ENCODE peak calls at places on chromosomes 12 and 14, in nine cellular contexts. One of them, this sample, is unnamed.

GRCh38 chr12:66653801-66654200 is 25.1 kb downstream of the GRIP1 start:
- DNase-seq in left lobe of liver: no peak
- DNase-seq in omental fat pad: no peak
- DNase-seq in left ventricle myocardium superior: no peak
- DNase-seq in RWPE2: no peak
- DNase-seq in AG20443: no peak
- DNase-seq in heart left ventricle: no peak
- DNase-seq in iris pigment epithelial cell: no peak
- DNase-seq in stimulated activated CD8-positive, alpha-beta memory T cell treated with anti-CD3 and anti-CD28 coated beads, Interleukin-12 subunit alpha, Interleukin-12 subunit beta, amount 100 ng/mL, for 4 hours: no peak
- DNase-seq in this sample: no peak

GRCh38 chr12:109736552-109737108 is 23.0 kb downstream of the FAM222A start:
- DNase-seq in left lobe of liver: peak; percentile 46
- DNase-seq in omental fat pad: no peak
- DNase-seq in left ventricle myocardium superior: peak; percentile 43
- DNase-seq in RWPE2: peak; percentile 56
- DNase-seq in AG20443: peak; percentile 77
- DNase-seq in heart left ventricle: peak; percentile 59
- DNase-seq in iris pigment epithelial cell: peak; percentile 63
- DNase-seq in stimulated activated CD8-positive, alpha-beta memory T cell treated with anti-CD3 and anti-CD28 coated beads, Interleukin-12 subunit alpha, Interleukin-12 subunit beta, amount 100 ng/mL, for 4 hours: no peak
- DNase-seq in this sample: no peak

GRCh38 chr12:41151789-41152188 is 36.3 kb upstream of the PDZRN4 start:
- DNase-seq in left lobe of liver: no peak
- DNase-seq in omental fat pad: no peak
- DNase-seq in left ventricle myocardium superior: no peak
- DNase-seq in RWPE2: no peak
- DNase-seq in AG20443: no peak
- DNase-seq in heart left ventricle: no peak
- DNase-seq in iris pigment epithelial cell: peak; percentile 51
- DNase-seq in stimulated activated CD8-positive, alpha-beta memory T cell treated with anti-CD3 and anti-CD28 coated beads, Interleukin-12 subunit alpha, Interleukin-12 subunit beta, amount 100 ng/mL, for 4 hours: no peak
- DNase-seq in this sample: no peak

GRCh38 chr12:115296613-115297012 is 612.6 kb upstream of the TBX3 start:
- DNase-seq in left lobe of liver: no peak
- DNase-seq in omental fat pad: no peak
- DNase-seq in left ventricle myocardium superior: no peak
- DNase-seq in RWPE2: no peak
- DNase-seq in AG20443: no peak
- DNase-seq in heart left ventricle: no peak
- DNase-seq in iris pigment epithelial cell: no peak
- DNase-seq in stimulated activated CD8-positive, alpha-beta memory T cell treated with anti-CD3 and anti-CD28 coated beads, Interleukin-12 subunit alpha, Interleukin-12 subunit beta, amount 100 ng/mL, for 4 hours: no peak
- DNase-seq in this sample: no peak

GRCh38 chr14:100851586-100851916 is 25.6 kb downstream of the MEG3 start:
- DNase-seq in left lobe of liver: no peak
- DNase-seq in omental fat pad: no peak
- DNase-seq in left ventricle myocardium superior: no peak
- DNase-seq in RWPE2: peak; percentile 69
- DNase-seq in AG20443: no peak
- DNase-seq in heart left ventricle: peak; percentile 52
- DNase-seq in iris pigment epithelial cell: no peak
- DNase-seq in stimulated activated CD8-positive, alpha-beta memory T cell treated with anti-CD3 and anti-CD28 coated beads, Interleukin-12 subunit alpha, Interleukin-12 subunit beta, amount 100 ng/mL, for 4 hours: no peak
- DNase-seq in this sample: no peak

GRCh38 chr14:99520571-99521081 is 39.4 kb downstream of the CCNK start:
- DNase-seq in left lobe of liver: no peak
- DNase-seq in omental fat pad: no peak
- DNase-seq in left ventricle myocardium superior: no peak
- DNase-seq in RWPE2: peak; percentile 62
- DNase-seq in AG20443: no peak
- DNase-seq in heart left ventricle: peak; percentile 54
- DNase-seq in iris pigment epithelial cell: no peak
- DNase-seq in stimulated activated CD8-positive, alpha-beta memory T cell treated with anti-CD3 and anti-CD28 coated beads, Interleukin-12 subunit alpha, Interleukin-12 subunit beta, amount 100 ng/mL, for 4 hours: no peak
- DNase-seq in this sample: no peak

GRCh38 chr14:83483063-83483462 is 1949.4 kb upstream of the SEL1L start:
- DNase-seq in left lobe of liver: no peak
- DNase-seq in omental fat pad: no peak
- DNase-seq in left ventricle myocardium superior: no peak
- DNase-seq in RWPE2: no peak
- DNase-seq in AG20443: peak; percentile 5
- DNase-seq in heart left ventricle: no peak
- DNase-seq in iris pigment epithelial cell: peak; percentile 80
- DNase-seq in stimulated activated CD8-positive, alpha-beta memory T cell treated with anti-CD3 and anti-CD28 coated beads, Interleukin-12 subunit alpha, Interleukin-12 subunit beta, amount 100 ng/mL, for 4 hours: no peak
- DNase-seq in this sample: no peak

GRCh38 chr12:90910958-90911357 is 44.0 kb downstream of the CCER1 start:
- DNase-seq in left lobe of liver: no peak
- DNase-seq in omental fat pad: no peak
- DNase-seq in left ventricle myocardium superior: no peak
- DNase-seq in RWPE2: no peak
- DNase-seq in AG20443: no peak
- DNase-seq in heart left ventricle: no peak
- DNase-seq in iris pigment epithelial cell: no peak
- DNase-seq in stimulated activated CD8-positive, alpha-beta memory T cell treated with anti-CD3 and anti-CD28 coated beads, Interleukin-12 subunit alpha, Interleukin-12 subunit beta, amount 100 ng/mL, for 4 hours: no peak
- DNase-seq in this sample: no peak

GRCh38 chr14:84420236-84420635 is 1109.7 kb upstream of the FLRT2 start:
- DNase-seq in left lobe of liver: no peak
- DNase-seq in omental fat pad: no peak
- DNase-seq in left ventricle myocardium superior: no peak
- DNase-seq in RWPE2: no peak
- DNase-seq in AG20443: no peak
- DNase-seq in heart left ventricle: no peak
- DNase-seq in iris pigment epithelial cell: peak; percentile 78
- DNase-seq in stimulated activated CD8-positive, alpha-beta memory T cell treated with anti-CD3 and anti-CD28 coated beads, Interleukin-12 subunit alpha, Interleukin-12 subunit beta, amount 100 ng/mL, for 4 hours: no peak
- DNase-seq in this sample: no peak

GRCh38 chr12:51980051-51980808 is 26.5 kb upstream of the TAMALIN start:
- DNase-seq in left lobe of liver: peak; percentile 72
- DNase-seq in omental fat pad: no peak
- DNase-seq in left ventricle myocardium superior: peak; percentile 72
- DNase-seq in RWPE2: no peak
- DNase-seq in AG20443: peak; percentile 92
- DNase-seq in heart left ventricle: peak; percentile 76
- DNase-seq in iris pigment epithelial cell: peak; percentile 60
- DNase-seq in stimulated activated CD8-positive, alpha-beta memory T cell treated with anti-CD3 and anti-CD28 coated beads, Interleukin-12 subunit alpha, Interleukin-12 subunit beta, amount 100 ng/mL, for 4 hours: peak; percentile 30
- DNase-seq in this sample: no peak

GRCh38 chr14:100525615-100526014 is 61.6 kb downstream of the BEGAIN start:
- DNase-seq in left lobe of liver: no peak
- DNase-seq in omental fat pad: peak; percentile 18
- DNase-seq in left ventricle myocardium superior: peak; percentile 7
- DNase-seq in RWPE2: peak; percentile 56
- DNase-seq in AG20443: no peak
- DNase-seq in heart left ventricle: no peak
- DNase-seq in iris pigment epithelial cell: no peak
- DNase-seq in stimulated activated CD8-positive, alpha-beta memory T cell treated with anti-CD3 and anti-CD28 coated beads, Interleukin-12 subunit alpha, Interleukin-12 subunit beta, amount 100 ng/mL, for 4 hours: no peak
- DNase-seq in this sample: no peak

GRCh38 chr12:57477710-57478681 is 1.7 kb downstream of the ARHGAP9 start:
- DNase-seq in left lobe of liver: no peak
- DNase-seq in omental fat pad: no peak
- DNase-seq in left ventricle myocardium superior: no peak
- DNase-seq in RWPE2: no peak
- DNase-seq in AG20443: no peak
- DNase-seq in heart left ventricle: no peak
- DNase-seq in iris pigment epithelial cell: peak; percentile 53
- DNase-seq in stimulated activated CD8-positive, alpha-beta memory T cell treated with anti-CD3 and anti-CD28 coated beads, Interleukin-12 subunit alpha, Interleukin-12 subunit beta, amount 100 ng/mL, for 4 hours: no peak
- DNase-seq in this sample: no peak

GRCh38 chr14:49250109-49250508 is 336.1 kb downstream of the RPS29 start:
- DNase-seq in left lobe of liver: no peak
- DNase-seq in omental fat pad: no peak
- DNase-seq in left ventricle myocardium superior: no peak
- DNase-seq in RWPE2: no peak
- DNase-seq in AG20443: peak; percentile 34
- DNase-seq in heart left ventricle: no peak
- DNase-seq in iris pigment epithelial cell: no peak
- DNase-seq in stimulated activated CD8-positive, alpha-beta memory T cell treated with anti-CD3 and anti-CD28 coated beads, Interleukin-12 subunit alpha, Interleukin-12 subunit beta, amount 100 ng/mL, for 4 hours: no peak
- DNase-seq in this sample: no peak

GRCh38 chr14:50883827-50884197 is 12.0 kb downstream of the ABHD12B start:
- DNase-seq in left lobe of liver: no peak
- DNase-seq in omental fat pad: no peak
- DNase-seq in left ventricle myocardium superior: no peak
- DNase-seq in RWPE2: no peak
- DNase-seq in AG20443: no peak
- DNase-seq in heart left ventricle: no peak
- DNase-seq in iris pigment epithelial cell: no peak
- DNase-seq in stimulated activated CD8-positive, alpha-beta memory T cell treated with anti-CD3 and anti-CD28 coated beads, Interleukin-12 subunit alpha, Interleukin-12 subunit beta, amount 100 ng/mL, for 4 hours: no peak
- DNase-seq in this sample: no peak

GRCh38 chr12:131808744-131809371 is 19.3 kb upstream of the MMP17 start:
- DNase-seq in left lobe of liver: no peak
- DNase-seq in omental fat pad: no peak
- DNase-seq in left ventricle myocardium superior: peak; percentile 66
- DNase-seq in RWPE2: no peak
- DNase-seq in AG20443: peak; percentile 79
- DNase-seq in heart left ventricle: peak; percentile 83
- DNase-seq in iris pigment epithelial cell: no peak
- DNase-seq in stimulated activated CD8-positive, alpha-beta memory T cell treated with anti-CD3 and anti-CD28 coated beads, Interleukin-12 subunit alpha, Interleukin-12 subunit beta, amount 100 ng/mL, for 4 hours: no peak
- DNase-seq in this sample: no peak

GRCh38 chr12:48999371-49000131 is at the start of gene DDN:
- DNase-seq in left lobe of liver: no peak
- DNase-seq in omental fat pad: no peak
- DNase-seq in left ventricle myocardium superior: peak; percentile 62
- DNase-seq in RWPE2: no peak
- DNase-seq in AG20443: peak; percentile 65
- DNase-seq in heart left ventricle: no peak
- DNase-seq in iris pigment epithelial cell: peak; percentile 50
- DNase-seq in stimulated activated CD8-positive, alpha-beta memory T cell treated with anti-CD3 and anti-CD28 coated beads, Interleukin-12 subunit alpha, Interleukin-12 subunit beta, amount 100 ng/mL, for 4 hours: peak; percentile 28
- DNase-seq in this sample: no peak

GRCh38 chr12:107684990-107685359 is 624 bp upstream of the PWP1 start:
- DNase-seq in left lobe of liver: peak; percentile 57
- DNase-seq in omental fat pad: no peak
- DNase-seq in left ventricle myocardium superior: no peak
- DNase-seq in RWPE2: no peak
- DNase-seq in AG20443: no peak
- DNase-seq in heart left ventricle: no peak
- DNase-seq in iris pigment epithelial cell: peak; percentile 39
- DNase-seq in stimulated activated CD8-positive, alpha-beta memory T cell treated with anti-CD3 and anti-CD28 coated beads, Interleukin-12 subunit alpha, Interleukin-12 subunit beta, amount 100 ng/mL, for 4 hours: no peak
- DNase-seq in this sample: no peak

GRCh38 chr14:104788533-104788818 is 7.1 kb downstream of the AKT1 start:
- DNase-seq in left lobe of liver: no peak
- DNase-seq in omental fat pad: no peak
- DNase-seq in left ventricle myocardium superior: no peak
- DNase-seq in RWPE2: no peak
- DNase-seq in AG20443: no peak
- DNase-seq in heart left ventricle: no peak
- DNase-seq in iris pigment epithelial cell: no peak
- DNase-seq in stimulated activated CD8-positive, alpha-beta memory T cell treated with anti-CD3 and anti-CD28 coated beads, Interleukin-12 subunit alpha, Interleukin-12 subunit beta, amount 100 ng/mL, for 4 hours: no peak
- DNase-seq in this sample: no peak

GRCh38 chr12:122028601-122029560 is 7.2 kb downstream of the BCL7A start:
- DNase-seq in left lobe of liver: no peak
- DNase-seq in omental fat pad: no peak
- DNase-seq in left ventricle myocardium superior: no peak
- DNase-seq in RWPE2: no peak
- DNase-seq in AG20443: no peak
- DNase-seq in heart left ventricle: no peak
- DNase-seq in iris pigment epithelial cell: no peak
- DNase-seq in stimulated activated CD8-positive, alpha-beta memory T cell treated with anti-CD3 and anti-CD28 coated beads, Interleukin-12 subunit alpha, Interleukin-12 subunit beta, amount 100 ng/mL, for 4 hours: peak; percentile 28
- DNase-seq in this sample: no peak

GRCh38 chr14:105891631-105892452 is 365.5 kb downstream of the TMEM121 start:
- DNase-seq in left lobe of liver: peak; percentile 41
- DNase-seq in omental fat pad: no peak
- DNase-seq in left ventricle myocardium superior: peak; percentile 14
- DNase-seq in RWPE2: peak; percentile 55
- DNase-seq in AG20443: no peak
- DNase-seq in heart left ventricle: peak; percentile 37
- DNase-seq in iris pigment epithelial cell: no peak
- DNase-seq in stimulated activated CD8-positive, alpha-beta memory T cell treated with anti-CD3 and anti-CD28 coated beads, Interleukin-12 subunit alpha, Interleukin-12 subunit beta, amount 100 ng/mL, for 4 hours: no peak
- DNase-seq in this sample: no peak

GRCh38 chr14:81211844-81212243 is 8.9 kb downstream of the GTF2A1 start:
- DNase-seq in left lobe of liver: peak; percentile 55
- DNase-seq in omental fat pad: no peak
- DNase-seq in left ventricle myocardium superior: peak; percentile 61
- DNase-seq in RWPE2: no peak
- DNase-seq in AG20443: peak; percentile 17
- DNase-seq in heart left ventricle: no peak
- DNase-seq in iris pigment epithelial cell: peak; percentile 28
- DNase-seq in stimulated activated CD8-positive, alpha-beta memory T cell treated with anti-CD3 and anti-CD28 coated beads, Interleukin-12 subunit alpha, Interleukin-12 subunit beta, amount 100 ng/mL, for 4 hours: no peak
- DNase-seq in this sample: no peak

GRCh38 chr14:96511146-96511545 is 9.0 kb downstream of the PAPOLA start:
- DNase-seq in left lobe of liver: no peak
- DNase-seq in omental fat pad: no peak
- DNase-seq in left ventricle myocardium superior: no peak
- DNase-seq in RWPE2: no peak
- DNase-seq in AG20443: no peak
- DNase-seq in heart left ventricle: no peak
- DNase-seq in iris pigment epithelial cell: no peak
- DNase-seq in stimulated activated CD8-positive, alpha-beta memory T cell treated with anti-CD3 and anti-CD28 coated beads, Interleukin-12 subunit alpha, Interleukin-12 subunit beta, amount 100 ng/mL, for 4 hours: no peak
- DNase-seq in this sample: no peak

GRCh38 chr14:61574514-61574807 is 120.9 kb upstream of the HIF1A start:
- DNase-seq in left lobe of liver: no peak
- DNase-seq in omental fat pad: no peak
- DNase-seq in left ventricle myocardium superior: no peak
- DNase-seq in RWPE2: no peak
- DNase-seq in AG20443: no peak
- DNase-seq in heart left ventricle: no peak
- DNase-seq in iris pigment epithelial cell: no peak
- DNase-seq in stimulated activated CD8-positive, alpha-beta memory T cell treated with anti-CD3 and anti-CD28 coated beads, Interleukin-12 subunit alpha, Interleukin-12 subunit beta, amount 100 ng/mL, for 4 hours: no peak
- DNase-seq in this sample: no peak

GRCh38 chr14:38866461-38866860 is 236.6 kb downstream of the SEC23A start:
- DNase-seq in left lobe of liver: no peak
- DNase-seq in omental fat pad: no peak
- DNase-seq in left ventricle myocardium superior: no peak
- DNase-seq in RWPE2: no peak
- DNase-seq in AG20443: no peak
- DNase-seq in heart left ventricle: no peak
- DNase-seq in iris pigment epithelial cell: no peak
- DNase-seq in stimulated activated CD8-positive, alpha-beta memory T cell treated with anti-CD3 and anti-CD28 coated beads, Interleukin-12 subunit alpha, Interleukin-12 subunit beta, amount 100 ng/mL, for 4 hours: no peak
- DNase-seq in this sample: no peak

GRCh38 chr12:64042901-64043300 is 179.2 kb downstream of the KICS2 start:
- DNase-seq in left lobe of liver: no peak
- DNase-seq in omental fat pad: no peak
- DNase-seq in left ventricle myocardium superior: no peak
- DNase-seq in RWPE2: no peak
- DNase-seq in AG20443: peak; percentile 14
- DNase-seq in heart left ventricle: no peak
- DNase-seq in iris pigment epithelial cell: no peak
- DNase-seq in stimulated activated CD8-positive, alpha-beta memory T cell treated with anti-CD3 and anti-CD28 coated beads, Interleukin-12 subunit alpha, Interleukin-12 subunit beta, amount 100 ng/mL, for 4 hours: no peak
- DNase-seq in this sample: peak; percentile 91

GRCh38 chr14:55802986-55803431 is 223.0 kb downstream of the KTN1 start:
- DNase-seq in left lobe of liver: no peak
- DNase-seq in omental fat pad: no peak
- DNase-seq in left ventricle myocardium superior: no peak
- DNase-seq in RWPE2: no peak
- DNase-seq in AG20443: no peak
- DNase-seq in heart left ventricle: no peak
- DNase-seq in iris pigment epithelial cell: peak; percentile 68
- DNase-seq in stimulated activated CD8-positive, alpha-beta memory T cell treated with anti-CD3 and anti-CD28 coated beads, Interleukin-12 subunit alpha, Interleukin-12 subunit beta, amount 100 ng/mL, for 4 hours: no peak
- DNase-seq in this sample: no peak

GRCh38 chr12:104520242-104520900 is 63.6 kb downstream of the CHST11 start:
- DNase-seq in left lobe of liver: no peak
- DNase-seq in omental fat pad: no peak
- DNase-seq in left ventricle myocardium superior: no peak
- DNase-seq in RWPE2: no peak
- DNase-seq in AG20443: no peak
- DNase-seq in heart left ventricle: no peak
- DNase-seq in iris pigment epithelial cell: peak; percentile 36
- DNase-seq in stimulated activated CD8-positive, alpha-beta memory T cell treated with anti-CD3 and anti-CD28 coated beads, Interleukin-12 subunit alpha, Interleukin-12 subunit beta, amount 100 ng/mL, for 4 hours: no peak
- DNase-seq in this sample: no peak